ENCODE peak calls at places on chromosomes 3 and 15, in nine cellular contexts. S, A, X, M, L, Y, B, V and O are unnamed samples.

GRCh38 chr15:70722266-70723123 is 40.9 kb downstream of the UACA start:
- DNase-seq in S (no peak), A (no peak), X (peak), M (peak), L (peak), Y (no peak), B (no peak), V (peak), O (peak)

GRCh38 chr3:71345429-71346027 is 238.0 kb downstream of the FOXP1 start:
- DNase-seq in S (no peak), A (peak), X (no peak), M (peak), L (peak), Y (no peak), B (no peak), V (no peak), O (no peak)

GRCh38 chr3:44318929-44319328 is 19.6 kb upstream of the TCAIM start:
- DNase-seq in S (no peak), A (no peak), X (no peak), M (no peak), L (no peak), Y (no peak), B (no peak), V (no peak), O (peak)

GRCh38 chr3:74751775-74752174 is 137.3 kb upstream of the CNTN3 start:
- DNase-seq in S (no peak), A (no peak), X (no peak), M (no peak), L (no peak), Y (no peak), B (no peak), V (no peak), O (no peak)

GRCh38 chr3:197793246-197793645 is 2.2 kb downstream of the LRCH3 start:
- DNase-seq in S (no peak), A (no peak), X (peak), M (peak), L (peak), Y (no peak), B (no peak), V (peak), O (peak)

GRCh38 chr15:39554746-39555387 is 26.0 kb upstream of the THBS1 start:
- DNase-seq in S (no peak), A (no peak), X (no peak), M (peak), L (no peak), Y (no peak), B (no peak), V (peak), O (no peak)

GRCh38 chr15:75171408-75171807 is 30.3 kb upstream of the C15orf39 start:
- DNase-seq in S (no peak), A (peak), X (no peak), M (peak), L (peak), Y (no peak), B (no peak), V (peak), O (no peak)

GRCh38 chr3:30288830-30289229 is 317.6 kb upstream of the TGFBR2 start:
- DNase-seq in S (no peak), A (no peak), X (no peak), M (no peak), L (no peak), Y (no peak), B (no peak), V (no peak), O (no peak)

GRCh38 chr3:42472555-42472954 is 29.9 kb upstream of the VIPR1 start:
- DNase-seq in S (no peak), A (no peak), X (no peak), M (no peak), L (no peak), Y (no peak), B (no peak), V (no peak), O (no peak)

DNA sequence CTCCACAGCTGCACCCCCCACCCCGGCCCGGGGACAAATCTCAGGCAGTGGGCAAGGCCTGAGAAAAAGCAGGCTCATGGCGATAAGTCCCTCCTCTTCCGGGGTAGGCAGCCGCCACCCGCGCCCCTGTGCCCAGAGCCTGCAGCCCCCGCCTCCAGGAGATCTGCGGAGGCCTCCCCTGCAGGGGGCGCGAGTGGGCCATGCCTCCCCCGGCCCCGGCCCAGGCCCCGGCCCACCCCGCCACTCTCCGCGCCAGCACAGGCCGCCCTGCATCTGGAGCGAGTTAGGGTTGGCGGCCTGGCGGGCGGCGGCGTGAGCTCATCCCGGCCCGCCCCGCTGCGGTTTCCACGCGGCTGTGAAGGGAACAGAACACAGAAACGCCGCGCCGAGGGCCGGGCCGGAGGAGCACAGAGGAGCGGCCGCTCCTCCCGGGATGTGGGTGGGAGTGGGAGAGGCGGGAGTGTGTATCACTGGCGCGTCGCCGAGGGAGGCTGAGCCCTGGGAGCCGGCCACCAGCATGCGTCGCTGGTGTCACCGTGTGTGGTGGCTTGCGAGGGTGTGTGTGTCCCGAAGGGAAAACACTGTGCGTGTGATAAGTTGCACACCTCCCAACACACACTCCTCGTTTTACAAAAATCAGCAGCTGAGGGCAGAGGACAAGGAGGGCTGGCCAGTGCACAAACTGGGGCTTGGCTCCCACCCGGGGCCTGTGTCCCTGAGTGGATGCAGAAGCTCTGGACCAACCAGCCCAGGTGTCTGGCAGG is 17.2 kb downstream of the MYL3 start:
- DNase-seq in S (peak), A (no peak), X (peak), M (peak), L (peak), Y (peak), B (peak), V (peak), O (peak)
- TF ChIP-seq CTCF in S (peak), A (peak), X (peak), M (peak), L (peak), Y (peak), B (peak), V (peak), O (peak)

DNA sequence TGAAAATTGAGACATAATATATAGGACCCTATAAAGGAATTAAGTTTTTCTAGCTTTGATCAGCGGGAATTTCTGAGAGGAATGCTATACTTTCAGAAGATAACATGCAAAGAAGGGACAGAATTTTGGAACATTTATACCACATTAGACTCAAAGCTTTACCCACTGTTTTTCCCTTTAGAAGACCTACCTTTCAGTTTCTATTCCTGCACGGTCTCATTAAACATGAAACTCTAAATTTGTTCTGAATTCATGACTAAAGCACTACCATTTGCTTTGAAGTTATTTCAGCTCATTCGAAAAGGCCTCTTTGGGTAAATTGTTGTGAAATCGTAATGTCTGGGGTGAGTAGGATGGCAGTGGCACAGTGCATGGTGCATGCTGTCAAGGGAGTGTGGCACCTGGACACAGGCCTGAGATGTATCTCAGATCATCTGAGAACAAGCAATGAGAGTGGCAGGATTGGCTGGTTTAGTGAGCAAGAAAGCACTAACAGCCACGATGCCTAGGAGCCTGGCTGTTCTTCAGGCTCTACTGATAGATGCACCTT is 42.5 kb downstream of the CHCHD4 start:
- DNase-seq in S (no peak), A (no peak), X (no peak), M (no peak), L (no peak), Y (no peak), B (no peak), V (peak), O (no peak)
- TF ChIP-seq CTCF in S (no peak), A (no peak), X (no peak), M (no peak), L (no peak), Y (no peak), B (no peak), V (no peak), O (no peak)

DNA sequence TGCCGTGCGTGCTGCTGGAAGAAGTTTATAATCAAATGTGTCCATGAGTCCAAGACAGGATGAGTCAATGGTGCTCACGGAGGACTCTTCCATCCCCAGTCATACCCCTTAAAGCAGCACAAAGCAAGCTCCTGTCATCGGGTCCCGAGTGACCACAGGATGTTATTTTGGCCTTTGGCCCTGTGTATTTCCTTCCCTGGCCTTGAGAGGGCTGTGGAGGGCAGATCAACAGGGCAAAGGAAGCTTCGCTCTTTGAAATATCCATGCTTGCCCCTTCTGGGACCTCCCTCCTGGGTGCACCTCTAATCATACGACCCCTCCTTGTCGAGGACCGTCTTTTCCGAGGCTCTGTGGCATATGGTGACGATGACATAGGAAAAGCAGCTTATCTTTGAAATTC is 93.4 kb downstream of the SLCO3A1 start:
- DNase-seq in S (no peak), A (no peak), X (no peak), M (no peak), L (no peak), Y (no peak), B (peak), V (no peak), O (no peak)
- TF ChIP-seq CTCF in S (no peak), A (peak), X (no peak), M (no peak), L (no peak), Y (no peak), B (peak), V (no peak), O (no peak)

GRCh38 chr15:57668074-57668473 is 38.4 kb upstream of the POLR2M start:
- DNase-seq in S (no peak), A (no peak), X (no peak), M (no peak), L (no peak), Y (no peak), B (no peak), V (no peak), O (no peak)

GRCh38 chr15:57665939-57666338 is 40.6 kb upstream of the POLR2M start:
- DNase-seq in S (no peak), A (no peak), X (no peak), M (no peak), L (no peak), Y (no peak), B (no peak), V (no peak), O (no peak)

GRCh38 chr15:57663262-57663661 is 43.3 kb upstream of the POLR2M start:
- DNase-seq in S (no peak), A (no peak), X (no peak), M (no peak), L (no peak), Y (no peak), B (no peak), V (no peak), O (no peak)

GRCh38 chr15:57665187-57665586 is 41.3 kb upstream of the POLR2M start:
- DNase-seq in S (no peak), A (no peak), X (no peak), M (no peak), L (no peak), Y (no peak), B (no peak), V (no peak), O (no peak)

GRCh38 chr15:57667171-57667924 is 39.2 kb upstream of the POLR2M start:
- DNase-seq in S (no peak), A (no peak), X (no peak), M (peak), L (peak), Y (peak), B (no peak), V (no peak), O (no peak)
- TF ChIP-seq CTCF in S (no peak), A (peak), X (no peak), M (peak), L (peak), Y (peak), B (peak), V (no peak), O (no peak)

DNA sequence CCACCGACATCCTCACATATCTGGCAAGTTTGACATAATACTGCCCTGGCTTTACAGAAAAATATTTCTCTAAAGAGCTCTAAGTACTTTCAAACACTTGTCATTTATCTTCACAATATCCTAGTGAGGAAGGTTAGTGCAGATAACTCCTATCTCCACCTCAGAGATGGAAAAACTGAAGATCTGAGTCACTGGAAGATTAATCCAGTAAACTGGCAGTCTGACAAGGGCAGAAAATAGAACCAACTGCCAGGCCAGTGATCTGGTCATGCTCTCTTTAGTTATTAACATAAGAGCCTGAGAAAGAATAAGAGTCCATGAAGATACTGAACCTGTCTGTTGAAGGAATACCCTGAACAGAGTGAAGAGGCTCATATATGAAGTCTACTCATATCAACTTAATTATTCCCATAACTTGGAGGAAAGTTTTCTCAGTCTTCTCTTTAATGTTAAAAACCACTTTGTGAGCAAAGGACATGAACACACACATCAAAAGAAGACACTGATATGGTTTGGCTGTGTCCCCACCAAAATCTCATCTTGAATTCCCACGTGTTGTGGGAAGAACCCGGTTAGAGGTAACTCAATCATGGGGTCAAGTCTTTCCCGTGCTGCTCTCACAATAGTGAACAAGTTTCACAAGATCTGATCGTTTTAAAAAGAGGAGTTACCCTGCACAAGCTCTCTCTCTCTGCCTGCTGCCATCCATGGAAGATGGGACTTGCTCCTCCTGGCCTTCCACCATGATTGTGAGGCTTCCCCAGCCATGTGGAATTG is 61.4 kb downstream of the GOLIM4 start:
- DNase-seq in S (no peak), A (peak), X (no peak), M (peak), L (peak), Y (no peak), B (peak), V (no peak), O (no peak)
- TF ChIP-seq CTCF in S (no peak), A (no peak), X (no peak), M (no peak), L (no peak), Y (no peak), B (no peak), V (no peak), O (no peak)

GRCh38 chr3:53046171-53047170 is 598 bp upstream of the SFMBT1 start:
- DNase-seq in S (peak), A (no peak), X (peak), M (peak), L (peak), Y (peak), B (peak), V (peak), O (peak)
- TF ChIP-seq CTCF in S (peak), A (peak), X (peak), M (peak), L (no peak), Y (peak), B (peak), V (peak), O (peak)

DNA sequence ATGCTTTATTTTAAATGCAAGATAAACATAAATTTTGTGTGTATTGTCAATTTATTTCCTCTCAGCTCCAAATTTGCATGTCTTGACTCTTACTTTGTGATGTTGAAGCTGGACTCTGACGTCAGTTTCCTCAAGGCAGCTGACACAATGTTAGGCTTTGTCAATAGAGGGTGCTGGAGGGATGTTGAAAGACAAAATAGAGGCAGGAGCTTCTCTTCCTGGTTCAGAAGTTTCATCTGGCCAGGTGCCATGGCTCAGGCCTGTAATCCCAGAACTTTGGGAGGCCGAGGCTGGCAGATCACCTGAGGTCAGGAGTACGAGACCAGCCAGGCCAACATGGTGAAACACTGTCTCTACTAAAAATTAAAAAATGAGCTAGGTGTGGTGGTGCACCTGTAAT is 408.6 kb downstream of the GBE1 start:
- DNase-seq in S (no peak), A (no peak), X (no peak), M (peak), L (peak), Y (no peak), B (peak), V (peak), O (no peak)
- TF ChIP-seq CTCF in S (no peak), A (no peak), X (peak), M (no peak), L (peak), Y (no peak), B (peak), V (no peak), O (no peak)

GRCh38 chr3:143430582-143430981 is 311.0 kb downstream of the CHST2 start:
- DNase-seq in S (no peak), A (no peak), X (no peak), M (no peak), L (no peak), Y (no peak), B (no peak), V (no peak), O (no peak)
- TF ChIP-seq CTCF in S (no peak), A (no peak), X (no peak), M (no peak), L (no peak), Y (no peak), B (no peak), V (no peak), O (no peak)